ENCODE peak calls at places on chromosomes 7 and 10, in five cellular contexts. E is body of pancreas, D is neural progenitor cell, R is glutamatergic neuron, B is GM20000. C is an unnamed sample.

GRCh38 chr7:139828880-139829653 is at the start of gene TBXAS1:
- DNase-seq in B (peak; percentile 20), R (no peak), E (peak; percentile 19), D (no peak), C (peak; percentile 15)

GRCh38 chr10:119272736-119273135 is 65.4 kb downstream of the GRK5 start:
- DNase-seq in B (no peak), D (no peak), E (no peak), R (no peak), C (no peak)

GRCh38 chr7:12389089-12389700 is 14.5 kb downstream of the VWDE start:
- DNase-seq in E (peak; percentile 24), B (peak; percentile 47), R (peak; percentile 55), D (peak; percentile 90), C (peak; percentile 62)

GRCh38 chr10:43407148-43407575 is 1.8 kb downstream of the HNRNPF start:
- DNase-seq in D (peak; percentile 71), E (peak; percentile 56), R (peak; percentile 66), B (peak; percentile 78), C (peak; percentile 61)

GRCh38 chr7:112207106-112207592 is 654 bp downstream of the ZNF277 start:
- DNase-seq in B (peak; percentile 19), D (no peak), R (no peak), E (no peak), C (peak; percentile 12)

GRCh38 chr7:95245828-95246227 is 78.5 kb downstream of the PON1 start:
- DNase-seq in R (no peak), D (no peak), E (no peak), B (no peak), C (no peak)

GRCh38 chr10:26860026-26860541 is 674 bp downstream of the ABI1 start:
- DNase-seq in E (peak; percentile 61), R (peak; percentile 71), D (peak; percentile 71), B (peak; percentile 25), C (peak; percentile 74)

GRCh38 chr10:61628875-61629513 is 33.7 kb upstream of the CABCOCO1 start:
- DNase-seq in B (no peak), R (no peak), E (no peak), D (no peak), C (no peak)

GRCh38 chr10:116944911-116945310 is 60.1 kb downstream of the SHTN1 start:
- DNase-seq in D (no peak), E (no peak), R (no peak), B (no peak), C (no peak)

GRCh38 chr10:62050941-62051433 is 149.5 kb downstream of the ARID5B start:
- DNase-seq in B (peak; percentile 54), E (no peak), D (no peak), R (no peak), C (peak; percentile 88)

GRCh38 chr7:1076184-1077072 is 11.5 kb upstream of the GPER1 start:
- DNase-seq in R (no peak), D (no peak), B (no peak), E (peak; percentile 78), C (no peak)

DNA sequence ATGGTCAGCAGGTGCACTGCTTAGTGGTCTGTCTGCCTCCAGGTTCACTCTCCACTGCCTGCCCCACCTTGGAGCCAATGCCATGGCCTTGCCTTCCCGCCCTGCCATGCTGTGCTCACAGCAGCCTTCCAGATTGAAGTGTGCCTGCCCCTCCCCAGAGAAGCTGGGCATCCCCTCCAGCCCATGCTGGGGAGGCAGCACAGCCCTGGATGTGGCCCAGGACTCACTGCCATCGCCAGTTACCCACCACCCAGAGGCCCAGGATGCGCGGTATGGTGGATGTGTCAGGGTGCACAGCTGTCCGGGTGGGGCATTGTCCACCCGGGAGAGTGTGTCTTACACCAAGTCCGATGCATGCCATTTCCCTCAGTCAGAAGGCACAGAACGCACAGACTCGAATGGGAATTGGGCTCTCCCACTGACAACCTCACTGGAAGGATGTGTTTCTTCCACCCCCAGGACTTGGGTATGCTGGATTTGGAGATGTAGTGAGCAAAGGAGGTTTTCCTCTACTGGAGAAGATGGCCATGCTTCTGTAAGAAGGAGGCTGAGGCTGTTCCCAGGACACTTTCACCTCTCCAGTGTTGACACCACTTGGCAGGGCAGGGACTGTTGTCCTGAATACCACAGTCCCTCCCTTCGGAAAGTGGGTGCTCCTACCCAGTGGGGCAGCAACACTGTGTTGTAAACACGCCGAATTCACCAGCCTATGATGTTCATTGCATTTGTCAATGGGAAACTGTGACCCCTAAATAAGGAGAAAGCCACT is 122.0 kb downstream of the ADARB2 start:
- DNase-seq in D (no peak), R (no peak), E (no peak), B (no peak), C (no peak)
- TF ChIP-seq CTCF in D (no peak), R (no peak), E (no peak), B (no peak), C (no peak)

GRCh38 chr10:14616465-14616864 is 158.2 kb downstream of the FAM107B start:
- DNase-seq in B (no peak), E (no peak), R (no peak), D (peak; percentile 19), C (no peak)
- TF ChIP-seq CTCF in B (no peak), E (no peak), R (no peak), D (no peak), C (no peak)

DNA sequence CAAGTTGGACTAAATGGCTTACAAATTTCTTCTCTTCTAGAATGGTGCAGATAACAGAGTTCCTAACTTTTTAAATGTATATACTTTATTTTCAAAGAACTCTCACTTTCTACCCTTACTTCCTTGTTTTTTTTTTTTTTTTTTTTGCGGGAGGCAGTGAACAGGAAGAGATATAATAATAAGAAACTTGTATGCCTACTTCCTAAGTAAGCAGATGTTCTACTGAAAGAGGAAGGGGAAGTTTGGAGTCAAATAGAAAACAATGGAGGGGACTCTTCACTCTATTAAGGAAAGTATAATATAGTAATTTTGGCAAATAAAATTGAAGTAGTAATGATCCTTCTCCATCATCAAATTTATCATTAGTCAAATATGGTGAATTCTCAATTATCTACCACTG is 754.0 kb downstream of the KCNMA1 start:
- DNase-seq in D (no peak), B (no peak), R (no peak), E (no peak), C (no peak)
- TF ChIP-seq CTCF in D (no peak), B (no peak), R (no peak), E (no peak), C (no peak)

GRCh38 chr7:45617166-45617565 is 43.0 kb downstream of the ADCY1 start:
- DNase-seq in R (no peak), E (no peak), B (no peak), D (peak; percentile 25), C (no peak)
- TF ChIP-seq CTCF in R (no peak), E (no peak), B (no peak), D (peak; percentile 37), C (no peak)

DNA sequence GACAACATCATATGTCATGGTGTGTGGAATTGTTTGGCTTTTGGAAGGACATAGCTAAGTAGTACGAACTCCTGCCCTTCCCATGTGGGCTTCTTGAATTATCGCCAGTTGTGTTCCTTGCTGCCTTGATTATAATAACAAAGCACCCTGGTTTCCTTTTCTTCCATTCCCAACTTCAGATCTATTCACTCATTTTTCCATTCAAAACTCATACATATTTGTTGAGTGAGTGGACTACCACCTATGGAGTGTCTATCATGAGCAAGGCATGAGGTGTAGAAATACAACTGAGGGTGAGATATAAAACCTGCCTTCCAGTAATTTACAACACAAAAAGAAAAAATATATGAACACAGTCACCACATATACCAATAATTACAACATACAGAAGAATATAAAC is 4.9 kb upstream of the COL17A1 start:
- DNase-seq in D (no peak), B (no peak), R (no peak), E (no peak), C (no peak)
- TF ChIP-seq CTCF in D (no peak), B (no peak), R (no peak), E (no peak), C (no peak)

GRCh38 chr7:31476073-31476745 is 37.7 kb upstream of the ITPRID1 start:
- DNase-seq in B (no peak), D (no peak), E (no peak), R (no peak), C (no peak)
- TF ChIP-seq CTCF in B (no peak), D (no peak), E (no peak), R (no peak), C (no peak)

C was measured in activated CD8-positive, alpha-beta T cell treated with anti-CD3 and anti-CD28 coated beads for 36 hours.